ENCODE peak calls at places on chromosomes 4 and X, in eight cellular contexts. R is tibial nerve, D is suprapubic skin, I is pancreas, H is left ventricle myocardium inferior, K is sigmoid colon, Y is GM12865, F is Peyer's patch. L is an unnamed sample.

GRCh38 chrX:30313322-30313721 is 4.1 kb upstream of the NR0B1 start:
- DNase-seq in I (no peak), K (no peak), Y (no peak), R (no peak), F (no peak), D (no peak), H (no peak), L (no peak)

GRCh38 chrX:38799995-38800394 is 1.3 kb upstream of the MID1IP1 start:
- DNase-seq in F (no peak), D (no peak), Y (no peak), K (no peak), R (no peak), H (peak), I (no peak), L (no peak)

GRCh38 chr4:17544205-17544604 is 29.2 kb downstream of the CLRN2 start:
- DNase-seq in R (no peak), H (no peak), D (no peak), K (no peak), Y (peak), I (no peak), F (no peak), L (no peak)

GRCh38 chr4:100299019-100299418 is 108.8 kb upstream of the DDIT4L start:
- DNase-seq in F (no peak), I (no peak), R (peak), K (no peak), Y (no peak), D (no peak), H (no peak), L (no peak)

GRCh38 chr4:135325264-135325663 is 1123.7 kb upstream of the PABPC4L start:
- DNase-seq in R (no peak), K (no peak), D (no peak), H (no peak), Y (no peak), I (no peak), F (no peak), L (no peak)

GRCh38 chr4:139265654-139266053 is 14.4 kb downstream of the MGARP start:
- DNase-seq in D (no peak), I (no peak), R (no peak), H (no peak), K (no peak), Y (no peak), F (no peak), L (no peak)

GRCh38 chr4:94127707-94128328 is 79.8 kb upstream of the SMARCAD1 start:
- DNase-seq in D (no peak), I (no peak), F (no peak), K (no peak), H (no peak), R (no peak), Y (peak), L (no peak)

GRCh38 chr4:119087121-119087520 is 48.5 kb upstream of the MYOZ2 start:
- DNase-seq in F (no peak), I (no peak), D (no peak), K (no peak), H (no peak), R (no peak), Y (no peak), L (no peak)

GRCh38 chrX:10629905-10630304 is 9.5 kb upstream of the MID1 start:
- DNase-seq in D (no peak), H (no peak), R (no peak), I (no peak), K (no peak), Y (no peak), F (no peak), L (no peak)

GRCh38 chrX:136525738-136526606 is 6.0 kb upstream of the VGLL1 start:
- DNase-seq in D (no peak), K (peak), R (peak), F (no peak), I (peak), H (peak), Y (no peak), L (peak)

GRCh38 chr4:1499465-1499864 is 93.2 kb upstream of the NKX1-1 start:
- DNase-seq in D (peak), I (no peak), H (no peak), F (peak), K (no peak), R (no peak), Y (no peak), L (no peak)

GRCh38 chr4:4387531-4388311 is 819 bp downstream of the NSG1 start:
- DNase-seq in Y (no peak), D (no peak), H (no peak), I (no peak), K (peak), F (peak), R (no peak), L (no peak)

GRCh38 chr4:184755278-184755677 is 21.4 kb upstream of the CENPU start:
- DNase-seq in R (no peak), I (no peak), Y (no peak), D (no peak), H (no peak), K (no peak), F (no peak), L (no peak)

GRCh38 chrX:19889582-19890342 is 2.4 kb upstream of the SH3KBP1 start:
- DNase-seq in I (no peak), Y (peak), H (no peak), D (no peak), R (no peak), F (no peak), K (no peak), L (no peak)

GRCh38 chrX:22135994-22136684 is 104.0 kb downstream of the PHEX start:
- DNase-seq in R (peak), D (no peak), Y (peak), K (no peak), I (peak), H (no peak), F (no peak), L (no peak)
- TF ChIP-seq CTCF in R (peak), D (peak), Y (peak), K (peak), I (peak), H (peak), F (peak), L (peak)

DNA sequence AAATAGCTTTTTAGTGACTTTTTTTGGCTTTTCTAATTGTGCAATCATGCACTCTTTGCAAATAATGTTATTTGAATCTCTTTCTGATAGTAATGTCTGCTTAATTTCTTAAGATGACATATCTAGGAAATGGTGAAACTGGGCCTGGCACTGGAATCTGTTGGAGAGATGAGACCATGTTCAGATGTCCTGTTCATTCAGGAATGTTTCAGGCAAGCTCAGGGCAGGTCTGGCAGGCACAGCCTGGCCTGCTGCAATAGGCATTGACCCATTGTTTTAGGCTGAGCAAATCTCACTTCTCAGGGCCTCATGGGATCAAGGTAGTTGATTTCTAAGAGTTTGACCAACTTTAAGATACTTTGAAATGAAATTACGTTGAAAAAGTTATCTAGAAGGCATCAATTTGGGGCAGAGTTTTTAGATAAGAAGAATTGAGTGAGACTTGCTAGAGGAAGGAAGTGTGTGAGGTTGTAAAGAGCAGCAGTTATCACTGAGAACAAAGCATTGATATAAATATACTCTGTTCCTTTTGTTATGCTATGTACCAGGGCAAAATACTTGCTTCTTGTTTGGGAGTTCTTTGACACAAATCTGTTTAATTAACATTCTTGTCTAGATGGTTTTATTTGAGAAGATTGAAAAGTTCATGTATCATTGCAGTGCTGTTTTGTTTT is 133.0 kb upstream of the LEF1 start:
- DNase-seq in F (no peak), Y (no peak), R (no peak), D (no peak), H (no peak), I (no peak), K (no peak), L (no peak)
- H3K4me3 ChIP-seq in F (no peak), Y (no peak), R (no peak), D (no peak), H (no peak), I (no peak), K (no peak), L (no peak)

GRCh38 chrX:16578218-16578617 is 71.7 kb upstream of the S100G start:
- DNase-seq in D (no peak), K (no peak), I (no peak), R (no peak), H (no peak), F (no peak), Y (no peak), L (no peak)
- TF ChIP-seq CTCF in D (no peak), K (no peak), I (no peak), R (no peak), H (no peak), F (no peak), Y (no peak), L (no peak)

GRCh38 chr4:121764303-121764701 is 662 bp downstream of the SMIM43 start:
- DNase-seq in R (no peak), K (no peak), D (no peak), Y (no peak), I (no peak), F (no peak), H (no peak), L (no peak)
- H3K4me3 ChIP-seq in R (peak), K (peak), D (peak), Y (no peak), I (no peak), F (no peak), H (peak), L (peak)